ENCODE peak calls at places on chromosomes 12 and 14, in seven cellular contexts. F is omental fat pad; G is activated gamma-delta T cell; J is activated CD4-positive, CD25-positive, alpha-beta regulatory T cell treated with anti-CD3 and anti-CD28 coated beads, Interleukin-2, amount 50 U/mL, for 16 hours; T is foreskin keratinocyte; X is WTC11; D is NCI-H774. O is an unnamed sample.

GRCh38 chr12:64598831-64599230 is 11.5 kb upstream of the RASSF3 start:
- DNase-seq in F (no peak), G (no peak), J (no peak), T (no peak), X (no peak), D (no peak), O (no peak)

GRCh38 chr14:26448181-26448855 is 149.5 kb downstream of the NOVA1 start:
- DNase-seq in F (no peak), G (no peak), J (no peak), T (no peak), X (peak; percentile 14), D (peak; percentile 78), O (no peak)

GRCh38 chr14:105019861-105020814 is 745 bp downstream of the CDCA4 start:
- DNase-seq in F (peak; percentile 32), G (peak; percentile 73), J (peak; percentile 32), T (no peak), X (peak; percentile 52), D (peak; percentile 5), O (peak; percentile 65)

GRCh38 chr14:56118611-56119181 is 485 bp downstream of the PELI2 start:
- DNase-seq in F (no peak), G (peak; percentile 37), J (no peak), T (no peak), X (no peak), D (no peak), O (peak; percentile 16)

GRCh38 chr12:2958432-2959193 is 584 bp upstream of the TEAD4 start:
- DNase-seq in F (no peak), G (no peak), J (no peak), T (peak; percentile 84), X (no peak), D (peak; percentile 78), O (no peak)

GRCh38 chr12:62256408-62257079 is 3.7 kb upstream of the USP15 start:
- DNase-seq in F (peak; percentile 48), G (no peak), J (peak; percentile 16), T (no peak), X (no peak), D (peak; percentile 39), O (no peak)

GRCh38 chr12:96321941-96322340 is 78.3 kb downstream of the CDK17 start:
- DNase-seq in F (no peak), G (no peak), J (no peak), T (no peak), X (no peak), D (no peak), O (no peak)

GRCh38 chr12:51926718-51927117 is 19.4 kb downstream of the ACVRL1 start:
- DNase-seq in F (no peak), G (no peak), J (no peak), T (peak; percentile 30), X (peak; percentile 70), D (no peak), O (peak; percentile 53)

GRCh38 chr14:101705733-101706508 is 55.6 kb upstream of the PPP2R5C start:
- DNase-seq in F (no peak), G (peak; percentile 57), J (peak; percentile 31), T (no peak), X (peak; percentile 52), D (no peak), O (peak; percentile 58)

GRCh38 chr12:132610051-132610759 is at the start of gene LRCOL1:
- DNase-seq in F (no peak), G (no peak), J (no peak), T (no peak), X (no peak), D (no peak), O (no peak)

GRCh38 chr14:32934891-32935633 is 3.6 kb upstream of the NPAS3 start:
- DNase-seq in F (no peak), G (no peak), J (no peak), T (no peak), X (peak; percentile 36), D (peak; percentile 50), O (no peak)

GRCh38 chr12:131831021-131831571 is 2.9 kb downstream of the MMP17 start:
- DNase-seq in F (no peak), G (no peak), J (no peak), T (no peak), X (peak; percentile 38), D (no peak), O (no peak)

GRCh38 chr12:94145231-94145979 is 3.0 kb upstream of the PLXNC1 start:
- DNase-seq in F (no peak), G (no peak), J (no peak), T (no peak), X (no peak), D (no peak), O (no peak)

GRCh38 chr14:99317231-99318090 is 45.5 kb upstream of the BCL11B start:
- DNase-seq in F (no peak), G (no peak), J (no peak), T (no peak), X (no peak), D (no peak), O (no peak)

GRCh38 chr12:98328467-98328866 is 186.9 kb upstream of the TMPO start:
- DNase-seq in F (no peak), G (no peak), J (no peak), T (no peak), X (no peak), D (no peak), O (no peak)

GRCh38 chr12:45833401-45833800 is 103.9 kb downstream of the ARID2 start:
- DNase-seq in F (no peak), G (no peak), J (no peak), T (no peak), X (no peak), D (no peak), O (no peak)

GRCh38 chr12:21456291-21456780 is 18.9 kb downstream of the PYROXD1 start:
- DNase-seq in F (no peak), G (no peak), J (peak; percentile 11), T (no peak), X (no peak), D (no peak), O (peak; percentile 25)

GRCh38 chr14:32906672-32907071 is 32.0 kb upstream of the NPAS3 start:
- DNase-seq in F (no peak), G (no peak), J (no peak), T (no peak), X (no peak), D (no peak), O (no peak)

GRCh38 chr12:121872546-121873223 is 14.0 kb upstream of the HPD start:
- DNase-seq in F (no peak), G (no peak), J (no peak), T (peak; percentile 93), X (no peak), D (peak; percentile 1), O (no peak)

GRCh38 chr12:100127766-100128508 is 14.7 kb downstream of the BLTP3B start:
- DNase-seq in F (no peak), G (no peak), J (no peak), T (peak; percentile 55), X (no peak), D (no peak), O (no peak)

GRCh38 chr14:64040044-64040443 is 187.2 kb downstream of the SYNE2 start:
- DNase-seq in F (no peak), G (no peak), J (no peak), T (peak; percentile 11), X (no peak), D (no peak), O (no peak)

GRCh38 chr12:124511259-124511985 is 56.0 kb downstream of the NCOR2 start:
- DNase-seq in F (no peak), G (no peak), J (no peak), T (no peak), X (no peak), D (no peak), O (no peak)

GRCh38 chr12:76026643-76027063 is 4.9 kb downstream of the PHLDA1 start:
- DNase-seq in F (no peak), G (no peak), J (no peak), T (peak; percentile 90), X (no peak), D (no peak), O (no peak)

GRCh38 chr12:643478-644292 is 19.6 kb downstream of the NINJ2 start:
- DNase-seq in F (no peak), G (no peak), J (no peak), T (no peak), X (no peak), D (no peak), O (no peak)

GRCh38 chr12:68481181-68481941 is 129.3 kb upstream of the RAP1B start:
- DNase-seq in F (no peak), G (no peak), J (no peak), T (no peak), X (no peak), D (no peak), O (no peak)

GRCh38 chr14:104092931-104093365 is 7.4 kb downstream of the ASPG start:
- DNase-seq in F (no peak), G (no peak), J (no peak), T (no peak), X (peak; percentile 11), D (no peak), O (no peak)

GRCh38 chr14:98871796-98872195 is 400.2 kb downstream of the BCL11B start:
- DNase-seq in F (no peak), G (no peak), J (no peak), T (no peak), X (no peak), D (no peak), O (no peak)

GRCh38 chr12:56991319-56991906 is 14.9 kb downstream of the ZBTB39 start:
- DNase-seq in F (no peak), G (no peak), J (no peak), T (no peak), X (no peak), D (no peak), O (no peak)

GRCh38 chr12:119178544-119179334 is at the start of gene HSPB8:
- DNase-seq in F (peak; percentile 57), G (no peak), J (no peak), T (peak; percentile 35), X (peak; percentile 71), D (peak; percentile 60), O (no peak)

GRCh38 chr12:100913872-100914600 is 119.5 kb downstream of the ANO4 start:
- DNase-seq in F (no peak), G (no peak), J (no peak), T (peak; percentile 10), X (no peak), D (no peak), O (no peak)

GRCh38 chr12:89243786-89244185 is 108.5 kb downstream of the DUSP6 start:
- DNase-seq in F (no peak), G (no peak), J (no peak), T (peak; percentile 40), X (no peak), D (no peak), O (no peak)

GRCh38 chr14:36096090-36096489 is 80.4 kb downstream of the PTCSC3 start:
- DNase-seq in F (no peak), G (no peak), J (no peak), T (peak; percentile 83), X (no peak), D (no peak), O (no peak)

GRCh38 chr14:35374273-35374681 is 30.3 kb downstream of the NFKBIA start:
- DNase-seq in F (peak; percentile 74), G (no peak), J (no peak), T (peak; percentile 95), X (no peak), D (no peak), O (no peak)

GRCh38 chr12:76777765-76778216 is 13.9 kb downstream of the ZDHHC17 start:
- DNase-seq in F (no peak), G (no peak), J (no peak), T (no peak), X (no peak), D (no peak), O (no peak)

GRCh38 chr14:104181761-104182530 is 43.6 kb downstream of the KIF26A start:
- DNase-seq in F (no peak), G (no peak), J (no peak), T (peak; percentile 37), X (no peak), D (no peak), O (no peak)

GRCh38 chr14:35401853-35402252 is 2.7 kb downstream of the NFKBIA start:
- DNase-seq in F (no peak), G (no peak), J (no peak), T (no peak), X (no peak), D (no peak), O (no peak)

O was measured in T-cell.